ENCODE peak calls at places on chromosome 4, in six cellular contexts. One of them, this sample, is unnamed.

GRCh38 chr4:145735330-145735638 is 55.3 kb downstream of the C4orf51 start:
- DNase-seq in H9: no peak
- DNase-seq in H1: no peak
- DNase-seq in trophoblast cell: peak; percentile 96
- DNase-seq in IMR-90: peak; percentile 96
- DNase-seq in mesenchymal stem cell: peak; percentile 91
- DNase-seq in this sample: no peak

GRCh38 chr4:78612398-78613005 is 60.9 kb downstream of the ANXA3 start:
- DNase-seq in H9: no peak
- DNase-seq in mesenchymal stem cell: peak; percentile 56
- DNase-seq in IMR-90: peak; percentile 61
- DNase-seq in trophoblast cell: peak; percentile 53
- DNase-seq in H1: no peak
- DNase-seq in this sample: no peak

GRCh38 chr4:62260256-62260655 is 1060.1 kb downstream of the ADGRL3 start:
- DNase-seq in H9: no peak
- DNase-seq in mesenchymal stem cell: no peak
- DNase-seq in trophoblast cell: no peak
- DNase-seq in IMR-90: no peak
- DNase-seq in H1: no peak
- DNase-seq in this sample: no peak

GRCh38 chr4:38620025-38620424 is 44.0 kb upstream of the KLF3 start:
- DNase-seq in mesenchymal stem cell: no peak
- DNase-seq in trophoblast cell: peak; percentile 59
- DNase-seq in H1: no peak
- DNase-seq in H9: no peak
- DNase-seq in IMR-90: no peak
- DNase-seq in this sample: no peak

GRCh38 chr4:150039790-150040189 is 38.5 kb upstream of the DCLK2 start:
- DNase-seq in H9: no peak
- DNase-seq in IMR-90: no peak
- DNase-seq in H1: no peak
- DNase-seq in trophoblast cell: no peak
- DNase-seq in mesenchymal stem cell: no peak
- DNase-seq in this sample: no peak

GRCh38 chr4:85701881-85702321 is 227.0 kb downstream of the ARHGAP24 start:
- DNase-seq in H1: no peak
- DNase-seq in mesenchymal stem cell: no peak
- DNase-seq in trophoblast cell: no peak
- DNase-seq in H9: no peak
- DNase-seq in IMR-90: no peak
- DNase-seq in this sample: no peak

GRCh38 chr4:69104719-69105275 is 8.5 kb downstream of the UGT2B7 start:
- DNase-seq in mesenchymal stem cell: no peak
- DNase-seq in H9: no peak
- DNase-seq in IMR-90: no peak
- DNase-seq in trophoblast cell: no peak
- DNase-seq in H1: no peak
- DNase-seq in this sample: no peak

GRCh38 chr4:110624016-110624770 is 1.3 kb upstream of the PITX2 start:
- DNase-seq in H1: no peak
- DNase-seq in IMR-90: no peak
- DNase-seq in mesenchymal stem cell: no peak
- DNase-seq in H9: no peak
- DNase-seq in trophoblast cell: no peak
- DNase-seq in this sample: no peak

GRCh38 chr4:25814323-25814722 is 48.5 kb downstream of the SEL1L3 start:
- DNase-seq in IMR-90: peak; percentile 63
- DNase-seq in trophoblast cell: peak; percentile 89
- DNase-seq in H9: no peak
- DNase-seq in H1: no peak
- DNase-seq in mesenchymal stem cell: no peak
- DNase-seq in this sample: no peak

DNA sequence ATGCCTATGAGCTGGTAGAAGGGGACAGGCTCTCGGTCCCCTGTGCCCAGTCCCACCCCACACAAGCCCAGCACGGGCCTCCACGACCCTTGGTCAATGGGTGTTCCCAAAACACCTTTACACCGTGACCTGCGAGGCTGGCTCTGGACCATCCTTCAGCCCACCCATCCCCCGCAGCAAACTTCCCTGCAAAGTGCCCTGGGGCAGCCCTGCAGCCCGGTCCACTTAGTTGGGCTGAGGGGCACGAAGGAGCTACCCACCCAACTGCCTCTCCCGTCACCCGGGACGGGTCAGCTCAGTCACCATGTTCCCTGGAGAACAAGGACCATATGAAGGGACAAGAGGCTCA is 23.4 kb downstream of the WDR1 start:
- DNase-seq in IMR-90: no peak
- DNase-seq in trophoblast cell: no peak
- DNase-seq in H9: no peak
- DNase-seq in H1: no peak
- DNase-seq in mesenchymal stem cell: no peak
- DNase-seq in this sample: no peak
- H4K91ac ChIP-seq in IMR-90: peak overlapping the region; percentile 78
- H4K91ac ChIP-seq in trophoblast cell: peak overlapping the region; percentile 10
- H4K91ac ChIP-seq in H9: no peak overlapping the region
- H4K91ac ChIP-seq in H1: no peak overlapping the region
- H4K91ac ChIP-seq in mesenchymal stem cell: peak overlapping the region; percentile 85
- H4K91ac ChIP-seq in this sample: no peak overlapping the region

DNA sequence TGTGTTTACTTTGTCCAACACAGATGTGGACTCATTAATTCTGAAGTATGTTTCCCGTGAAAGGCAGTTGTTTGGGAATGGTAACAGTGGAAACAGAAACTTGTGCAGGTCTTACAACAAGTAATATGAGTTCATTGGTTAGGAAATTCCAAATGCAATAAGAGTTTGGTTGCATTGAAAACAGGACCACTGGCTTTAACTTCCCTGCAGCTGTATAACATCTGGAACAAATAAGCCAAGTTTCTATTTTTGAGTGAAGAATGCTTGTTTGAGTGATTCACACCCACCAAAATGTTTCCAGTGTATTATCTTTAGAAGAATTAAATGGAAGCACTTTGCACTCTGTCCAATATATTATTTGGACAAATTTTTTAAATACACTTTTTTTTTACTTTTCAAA is 82.3 kb upstream of the BMP3 start:
- DNase-seq in H9: no peak
- DNase-seq in H1: no peak
- DNase-seq in trophoblast cell: no peak
- DNase-seq in IMR-90: no peak
- DNase-seq in mesenchymal stem cell: no peak
- DNase-seq in this sample: no peak
- H4K91ac ChIP-seq in H9: no peak overlapping the region
- H4K91ac ChIP-seq in H1: no peak overlapping the region
- H4K91ac ChIP-seq in trophoblast cell: no peak overlapping the region
- H4K91ac ChIP-seq in IMR-90: no peak overlapping the region
- H4K91ac ChIP-seq in mesenchymal stem cell: no peak overlapping the region
- H4K91ac ChIP-seq in this sample: no peak overlapping the region

GRCh38 chr4:3760833-3761232 is 5.4 kb upstream of the ADRA2C start:
- DNase-seq in trophoblast cell: no peak
- DNase-seq in mesenchymal stem cell: no peak
- DNase-seq in H1: no peak
- DNase-seq in H9: no peak
- DNase-seq in IMR-90: no peak
- DNase-seq in this sample: no peak
- H4K91ac ChIP-seq in trophoblast cell: no peak overlapping the region
- H4K91ac ChIP-seq in mesenchymal stem cell: no peak overlapping the region
- H4K91ac ChIP-seq in H1: no peak overlapping the region
- H4K91ac ChIP-seq in H9: no peak overlapping the region
- H4K91ac ChIP-seq in IMR-90: no peak overlapping the region
- H4K91ac ChIP-seq in this sample: no peak overlapping the region

GRCh38 chr4:40264995-40265909 is 68.4 kb downstream of the RHOH start:
- DNase-seq in H9: no peak
- DNase-seq in trophoblast cell: peak; percentile 77
- DNase-seq in IMR-90: no peak
- DNase-seq in H1: no peak
- DNase-seq in mesenchymal stem cell: peak; percentile 74
- DNase-seq in this sample: no peak

GRCh38 chr4:40262079-40262528 is 65.3 kb downstream of the RHOH start:
- DNase-seq in trophoblast cell: peak; percentile 33
- DNase-seq in IMR-90: no peak
- DNase-seq in H9: no peak
- DNase-seq in mesenchymal stem cell: no peak
- DNase-seq in H1: no peak
- DNase-seq in this sample: no peak

GRCh38 chr4:40262861-40263260 is 66.0 kb downstream of the RHOH start:
- DNase-seq in IMR-90: no peak
- DNase-seq in mesenchymal stem cell: no peak
- DNase-seq in H1: no peak
- DNase-seq in trophoblast cell: no peak
- DNase-seq in H9: no peak
- DNase-seq in this sample: no peak

GRCh38 chr4:40265910-40266274 is 69.1 kb downstream of the RHOH start:
- DNase-seq in IMR-90: no peak
- DNase-seq in trophoblast cell: no peak
- DNase-seq in H1: no peak
- DNase-seq in mesenchymal stem cell: no peak
- DNase-seq in H9: no peak
- DNase-seq in this sample: no peak

DNA sequence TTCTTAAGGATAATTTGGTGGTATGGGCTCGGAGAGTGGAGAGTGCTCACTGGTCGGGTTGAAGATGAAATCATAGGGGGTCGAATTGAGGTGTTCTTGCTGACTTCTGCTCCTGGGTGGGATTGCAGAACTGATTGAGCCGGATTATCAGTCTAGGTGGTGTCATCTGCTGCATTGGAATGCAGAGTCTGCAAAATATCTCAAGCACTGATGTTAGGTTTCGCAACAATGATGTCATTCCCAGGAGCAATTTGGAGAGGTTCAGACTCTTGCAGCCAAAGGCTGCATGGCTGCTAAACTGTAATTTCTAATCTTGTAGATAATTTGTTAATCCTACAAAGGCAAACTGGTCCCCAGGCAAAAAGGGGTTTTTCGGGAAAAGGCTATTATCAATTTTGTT is 67.7 kb downstream of the RHOH start:
- DNase-seq in trophoblast cell: peak; percentile 96
- DNase-seq in mesenchymal stem cell: peak; percentile 79
- DNase-seq in H9: no peak
- DNase-seq in H1: no peak
- DNase-seq in IMR-90: peak; percentile 69
- DNase-seq in this sample: no peak
- H4K91ac ChIP-seq in trophoblast cell: no peak overlapping the region
- H4K91ac ChIP-seq in mesenchymal stem cell: no peak overlapping the region
- H4K91ac ChIP-seq in H9: no peak overlapping the region
- H4K91ac ChIP-seq in H1: no peak overlapping the region
- H4K91ac ChIP-seq in IMR-90: no peak overlapping the region
- H4K91ac ChIP-seq in this sample: no peak overlapping the region

GRCh38 chr4:173311368-173311767 is 22.8 kb downstream of the HMGB2 start:
- DNase-seq in mesenchymal stem cell: no peak
- DNase-seq in IMR-90: no peak
- DNase-seq in H9: no peak
- DNase-seq in H1: no peak
- DNase-seq in trophoblast cell: no peak
- DNase-seq in this sample: no peak

GRCh38 chr4:173307778-173308177 is 26.4 kb downstream of the HMGB2 start:
- DNase-seq in H9: no peak
- DNase-seq in IMR-90: no peak
- DNase-seq in trophoblast cell: no peak
- DNase-seq in mesenchymal stem cell: no peak
- DNase-seq in H1: no peak
- DNase-seq in this sample: no peak
- H4K91ac ChIP-seq in H9: no peak overlapping the region
- H4K91ac ChIP-seq in IMR-90: no peak overlapping the region
- H4K91ac ChIP-seq in trophoblast cell: no peak overlapping the region
- H4K91ac ChIP-seq in mesenchymal stem cell: no peak overlapping the region
- H4K91ac ChIP-seq in H1: no peak overlapping the region
- H4K91ac ChIP-seq in this sample: no peak overlapping the region